ENCODE peak calls at places on chromosomes 1 and 21, in six cellular contexts. One of them, this sample, is unnamed.

GRCh38 chr1:44417351-44418021 is 12.4 kb downstream of the RNF220 start:
- DNase-seq in MCF 10A: no peak
- DNase-seq in neural progenitor cell: peak
- DNase-seq in PC-9: no peak
- DNase-seq in IMR-90: no peak
- DNase-seq in prostate gland: no peak
- DNase-seq in this sample: peak

GRCh38 chr1:111205724-111206070 is 5.3 kb upstream of the DENND2D start:
- DNase-seq in prostate gland: no peak
- DNase-seq in neural progenitor cell: no peak
- DNase-seq in IMR-90: peak
- DNase-seq in MCF 10A: peak
- DNase-seq in PC-9: no peak
- DNase-seq in this sample: no peak

GRCh38 chr1:234659538-234659937 is 49.6 kb upstream of the IRF2BP2 start:
- DNase-seq in prostate gland: no peak
- DNase-seq in neural progenitor cell: no peak
- DNase-seq in MCF 10A: peak
- DNase-seq in IMR-90: peak
- DNase-seq in PC-9: peak
- DNase-seq in this sample: no peak

GRCh38 chr1:168794057-168794456 is 65.1 kb upstream of the DPT start:
- DNase-seq in prostate gland: no peak
- DNase-seq in PC-9: no peak
- DNase-seq in neural progenitor cell: no peak
- DNase-seq in IMR-90: no peak
- DNase-seq in MCF 10A: peak
- DNase-seq in this sample: no peak

GRCh38 chr1:2103901-2104590 is 53.8 kb downstream of the PRKCZ start:
- DNase-seq in prostate gland: no peak
- DNase-seq in IMR-90: no peak
- DNase-seq in neural progenitor cell: no peak
- DNase-seq in MCF 10A: no peak
- DNase-seq in PC-9: no peak
- DNase-seq in this sample: no peak

GRCh38 chr1:232990176-232990723 is 39.8 kb downstream of the NTPCR start:
- DNase-seq in neural progenitor cell: no peak
- DNase-seq in PC-9: no peak
- DNase-seq in prostate gland: no peak
- DNase-seq in IMR-90: no peak
- DNase-seq in MCF 10A: no peak
- DNase-seq in this sample: no peak

GRCh38 chr21:38621132-38621531 is 122.9 kb upstream of the ERG start:
- DNase-seq in IMR-90: no peak
- DNase-seq in prostate gland: no peak
- DNase-seq in MCF 10A: no peak
- DNase-seq in neural progenitor cell: no peak
- DNase-seq in PC-9: no peak
- DNase-seq in this sample: no peak

GRCh38 chr1:153432874-153433681 is 16.8 kb downstream of the S100A7A start:
- DNase-seq in prostate gland: no peak
- DNase-seq in neural progenitor cell: no peak
- DNase-seq in PC-9: no peak
- DNase-seq in IMR-90: no peak
- DNase-seq in MCF 10A: no peak
- DNase-seq in this sample: no peak

GRCh38 chr1:42730002-42730401 is 10.0 kb downstream of the CLDN19 start:
- DNase-seq in neural progenitor cell: no peak
- DNase-seq in prostate gland: no peak
- DNase-seq in PC-9: no peak
- DNase-seq in IMR-90: no peak
- DNase-seq in MCF 10A: no peak
- DNase-seq in this sample: no peak

GRCh38 chr1:2633936-2634491 is 1.2 kb upstream of the MMEL1 start:
- DNase-seq in prostate gland: no peak
- DNase-seq in IMR-90: no peak
- DNase-seq in MCF 10A: no peak
- DNase-seq in PC-9: no peak
- DNase-seq in neural progenitor cell: no peak
- DNase-seq in this sample: no peak

GRCh38 chr1:234721476-234722266 is 111.7 kb upstream of the IRF2BP2 start:
- DNase-seq in IMR-90: peak
- DNase-seq in neural progenitor cell: no peak
- DNase-seq in prostate gland: peak
- DNase-seq in MCF 10A: peak
- DNase-seq in PC-9: no peak
- DNase-seq in this sample: no peak

GRCh38 chr21:40472026-40472425 is 374.9 kb downstream of the DSCAM start:
- DNase-seq in IMR-90: no peak
- DNase-seq in neural progenitor cell: no peak
- DNase-seq in prostate gland: no peak
- DNase-seq in MCF 10A: no peak
- DNase-seq in PC-9: no peak
- DNase-seq in this sample: no peak

GRCh38 chr21:31874817-31875216 is 2.0 kb downstream of the HUNK start:
- DNase-seq in prostate gland: no peak
- DNase-seq in neural progenitor cell: peak
- DNase-seq in PC-9: no peak
- DNase-seq in IMR-90: no peak
- DNase-seq in MCF 10A: no peak
- DNase-seq in this sample: peak

DNA sequence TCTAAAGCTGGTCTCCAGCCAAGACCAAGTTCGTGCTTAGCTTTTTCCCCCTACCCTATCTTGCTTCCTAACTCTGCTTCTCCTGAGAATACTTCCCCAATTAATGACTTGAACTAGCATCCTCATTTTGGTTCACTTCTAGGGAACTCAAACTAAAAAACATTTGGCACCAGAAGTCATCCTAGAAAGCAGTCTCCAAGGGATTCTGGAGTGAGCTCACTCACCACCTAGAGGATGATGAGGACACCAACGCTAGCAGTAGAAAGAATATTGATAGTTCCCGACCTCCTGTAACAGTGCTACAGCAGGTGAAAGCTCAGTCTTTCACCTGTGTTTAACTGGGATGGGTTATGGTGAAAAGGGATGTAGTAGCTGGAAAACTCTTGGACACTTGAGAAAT is 4.7 kb upstream of the PSMB2 start:
- DNase-seq in prostate gland: no peak
- DNase-seq in MCF 10A: peak
- DNase-seq in PC-9: no peak
- DNase-seq in IMR-90: no peak
- DNase-seq in neural progenitor cell: no peak
- DNase-seq in this sample: no peak
- TF ChIP-seq CTCF in prostate gland: no peak
- TF ChIP-seq CTCF in MCF 10A: no peak
- TF ChIP-seq CTCF in PC-9: no peak
- TF ChIP-seq CTCF in IMR-90: peak
- TF ChIP-seq CTCF in neural progenitor cell: peak
- TF ChIP-seq CTCF in this sample: no peak

GRCh38 chr1:27111771-27112573 is 43.0 kb downstream of the SLC9A1 start:
- DNase-seq in IMR-90: peak
- DNase-seq in MCF 10A: peak
- DNase-seq in PC-9: peak
- DNase-seq in neural progenitor cell: no peak
- DNase-seq in prostate gland: peak
- DNase-seq in this sample: peak
- TF ChIP-seq CTCF in IMR-90: peak
- TF ChIP-seq CTCF in MCF 10A: peak
- TF ChIP-seq CTCF in PC-9: no peak
- TF ChIP-seq CTCF in neural progenitor cell: no peak
- TF ChIP-seq CTCF in prostate gland: no peak
- TF ChIP-seq CTCF in this sample: no peak

GRCh38 chr1:203703586-203703985 is 61.4 kb upstream of the LAX1 start:
- DNase-seq in PC-9: no peak
- DNase-seq in IMR-90: no peak
- DNase-seq in prostate gland: no peak
- DNase-seq in MCF 10A: no peak
- DNase-seq in neural progenitor cell: no peak
- DNase-seq in this sample: no peak

GRCh38 chr1:203702130-203702577 is 62.8 kb upstream of the LAX1 start:
- DNase-seq in MCF 10A: peak
- DNase-seq in neural progenitor cell: peak
- DNase-seq in IMR-90: peak
- DNase-seq in prostate gland: peak
- DNase-seq in PC-9: peak
- DNase-seq in this sample: peak

GRCh38 chr1:203701606-203702005 is 63.4 kb upstream of the LAX1 start:
- DNase-seq in prostate gland: no peak
- DNase-seq in PC-9: no peak
- DNase-seq in MCF 10A: no peak
- DNase-seq in IMR-90: no peak
- DNase-seq in neural progenitor cell: no peak
- DNase-seq in this sample: no peak

GRCh38 chr1:203698144-203698543 is 66.8 kb upstream of the LAX1 start:
- DNase-seq in IMR-90: no peak
- DNase-seq in MCF 10A: no peak
- DNase-seq in PC-9: no peak
- DNase-seq in prostate gland: no peak
- DNase-seq in neural progenitor cell: no peak
- DNase-seq in this sample: no peak

DNA sequence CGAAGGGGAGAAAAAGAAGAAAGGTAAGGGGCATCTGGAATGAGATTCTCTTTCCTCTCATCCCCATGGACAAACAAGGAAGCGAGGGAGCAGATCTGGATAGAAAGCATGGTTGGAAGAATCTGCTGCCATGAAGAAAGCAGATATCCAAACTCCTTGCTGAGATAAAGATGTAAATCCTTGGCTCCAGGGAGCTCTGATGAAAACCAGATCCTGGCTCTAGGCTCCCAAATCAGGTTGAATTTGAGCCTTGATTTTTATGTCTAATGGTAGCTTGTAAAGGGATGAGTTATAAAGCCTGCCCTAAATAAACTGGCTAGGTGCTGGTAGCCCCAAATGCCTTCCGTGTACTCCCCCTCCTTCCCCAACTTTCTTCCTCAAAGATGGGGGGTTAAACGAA is 64.1 kb upstream of the LAX1 start:
- DNase-seq in PC-9: no peak
- DNase-seq in neural progenitor cell: no peak
- DNase-seq in prostate gland: no peak
- DNase-seq in IMR-90: no peak
- DNase-seq in MCF 10A: no peak
- DNase-seq in this sample: no peak
- TF ChIP-seq CTCF in PC-9: no peak
- TF ChIP-seq CTCF in neural progenitor cell: no peak
- TF ChIP-seq CTCF in prostate gland: no peak
- TF ChIP-seq CTCF in IMR-90: no peak
- TF ChIP-seq CTCF in MCF 10A: no peak
- TF ChIP-seq CTCF in this sample: no peak

GRCh38 chr1:32496127-32496526 is 31.3 kb downstream of the ZBTB8B start:
- DNase-seq in neural progenitor cell: no peak
- DNase-seq in prostate gland: peak
- DNase-seq in IMR-90: peak
- DNase-seq in PC-9: no peak
- DNase-seq in MCF 10A: peak
- DNase-seq in this sample: no peak

GRCh38 chr1:32503153-32503552 is 36.1 kb upstream of the ZBTB8A start:
- DNase-seq in prostate gland: no peak
- DNase-seq in MCF 10A: no peak
- DNase-seq in IMR-90: no peak
- DNase-seq in neural progenitor cell: no peak
- DNase-seq in PC-9: no peak
- DNase-seq in this sample: no peak

GRCh38 chr1:32498751-32499150 is 33.9 kb downstream of the ZBTB8B start:
- DNase-seq in PC-9: no peak
- DNase-seq in IMR-90: no peak
- DNase-seq in MCF 10A: no peak
- DNase-seq in prostate gland: no peak
- DNase-seq in neural progenitor cell: no peak
- DNase-seq in this sample: no peak

GRCh38 chr1:32501865-32502264 is 37.0 kb downstream of the ZBTB8B start:
- DNase-seq in PC-9: no peak
- DNase-seq in neural progenitor cell: no peak
- DNase-seq in prostate gland: peak
- DNase-seq in MCF 10A: peak
- DNase-seq in IMR-90: no peak
- DNase-seq in this sample: no peak

DNA sequence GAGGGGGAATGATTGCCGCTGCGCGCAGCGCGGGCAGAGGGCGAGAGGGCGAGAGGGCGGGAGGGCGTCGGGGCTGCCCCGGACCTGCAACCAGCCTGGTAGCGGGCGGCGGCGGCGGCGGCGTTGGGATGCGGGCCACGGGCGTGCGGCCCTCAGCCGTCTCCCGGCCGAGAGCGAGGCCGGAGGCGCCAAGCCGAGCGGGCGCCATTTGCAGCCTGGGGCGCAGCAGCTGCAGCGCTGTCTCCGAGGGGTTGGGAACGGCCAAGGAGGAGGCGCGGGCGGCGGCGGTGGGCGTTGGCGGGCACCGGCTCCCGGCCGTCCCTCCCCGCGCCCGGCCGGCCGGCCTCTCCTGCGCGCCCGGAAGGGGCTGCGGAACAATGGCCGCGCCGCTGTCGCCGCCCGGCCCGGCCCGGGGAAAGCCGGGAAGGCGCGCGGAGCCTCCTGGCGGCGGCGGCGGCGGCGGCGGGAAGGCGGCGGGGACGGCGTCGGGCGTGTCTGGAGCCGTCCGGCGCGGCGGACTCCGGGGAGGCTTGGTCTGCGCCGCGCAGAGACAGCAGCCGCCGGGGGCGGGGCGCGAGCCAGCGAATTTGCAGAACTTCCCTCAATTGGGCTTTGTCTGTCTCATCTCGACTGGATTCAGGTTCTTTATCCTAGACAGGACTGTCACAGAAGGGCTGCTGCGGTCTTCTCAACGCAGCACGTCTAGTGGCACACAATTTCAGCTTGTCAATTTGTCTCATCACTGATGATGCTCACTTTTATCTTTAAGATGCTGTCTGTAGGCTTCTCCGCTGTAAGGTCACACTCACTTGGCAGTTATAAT is 35.7 kb downstream of the ZBTB8B start:
- DNase-seq in PC-9: no peak
- DNase-seq in MCF 10A: peak
- DNase-seq in prostate gland: peak
- DNase-seq in neural progenitor cell: peak
- DNase-seq in IMR-90: peak
- DNase-seq in this sample: peak
- TF ChIP-seq CTCF in PC-9: no peak
- TF ChIP-seq CTCF in MCF 10A: no peak
- TF ChIP-seq CTCF in prostate gland: no peak
- TF ChIP-seq CTCF in neural progenitor cell: peak
- TF ChIP-seq CTCF in IMR-90: no peak
- TF ChIP-seq CTCF in this sample: no peak

GRCh38 chr1:40039245-40039756 is 1.2 kb upstream of the CAP1 start:
- DNase-seq in PC-9: no peak
- DNase-seq in IMR-90: peak
- DNase-seq in MCF 10A: no peak
- DNase-seq in prostate gland: peak
- DNase-seq in neural progenitor cell: no peak
- DNase-seq in this sample: no peak
- TF ChIP-seq CTCF in PC-9: no peak
- TF ChIP-seq CTCF in IMR-90: no peak
- TF ChIP-seq CTCF in MCF 10A: no peak
- TF ChIP-seq CTCF in prostate gland: no peak
- TF ChIP-seq CTCF in neural progenitor cell: no peak
- TF ChIP-seq CTCF in this sample: no peak

This sample was measured in nephron progenitor cell.